ENCODE peak calls at places on chromosome 11, in seven cellular contexts. H is HFFc6, F is fibroblast of villous mesenchyme, U is glutamatergic neuron, E is RWPE1, T is DMS153, G is SW 1271. J is an unnamed sample.

GRCh38 chr11:134581966-134582787 is 170.1 kb upstream of the B3GAT1 start:
- DNase-seq in E (no peak), F (no peak), H (no peak), U (no peak), T (no peak), G (no peak), J (no peak)

GRCh38 chr11:13009921-13010736 is 1.0 kb downstream of the RASSF10 start:
- DNase-seq in U (peak), E (peak), H (no peak), F (no peak), T (peak), G (no peak), J (no peak)

GRCh38 chr11:81658722-81659121 is 1074.9 kb downstream of the FAM181B start:
- DNase-seq in T (no peak), U (no peak), G (no peak), F (peak), H (no peak), E (peak), J (no peak)

GRCh38 chr11:62707277-62707771 is at the start of the genes BSCL2 and GNG3:
- DNase-seq in F (no peak), E (no peak), T (peak), U (peak), G (no peak), H (no peak), J (no peak)

GRCh38 chr11:46298699-46299424 is 21.4 kb downstream of the CREB3L1 start:
- DNase-seq in F (peak), T (no peak), G (no peak), U (no peak), H (peak), E (peak), J (no peak)

GRCh38 chr11:67666676-67667489 is 7.5 kb downstream of the ALDH3B2 start:
- DNase-seq in H (no peak), U (no peak), E (no peak), G (no peak), F (no peak), T (no peak), J (no peak)

GRCh38 chr11:57752954-57753353 is 1.3 kb upstream of the BTBD18 start:
- DNase-seq in E (no peak), F (no peak), H (no peak), T (no peak), U (no peak), G (no peak), J (no peak)

GRCh38 chr11:75773595-75774353 is 5.2 kb downstream of the DGAT2 start:
- DNase-seq in F (no peak), U (no peak), E (no peak), H (no peak), G (no peak), T (no peak), J (no peak)

GRCh38 chr11:70454197-70454767 is 56.0 kb downstream of the CTTN start:
- DNase-seq in G (no peak), F (no peak), T (no peak), H (no peak), U (no peak), E (no peak), J (no peak)

GRCh38 chr11:24181395-24182047 is 315.3 kb upstream of the LUZP2 start:
- DNase-seq in E (no peak), H (no peak), F (no peak), U (no peak), G (no peak), T (no peak), J (no peak)

GRCh38 chr11:19996591-19996990 is 163.7 kb downstream of the DBX1 start:
- DNase-seq in F (no peak), G (no peak), H (no peak), T (no peak), U (no peak), E (no peak), J (no peak)

GRCh38 chr11:2120359-2121100 is 18.7 kb downstream of the IGF2 start:
- DNase-seq in E (no peak), H (no peak), F (no peak), G (no peak), T (no peak), U (peak), J (no peak)

GRCh38 chr11:199004-199581 is 6.2 kb downstream of the SCGB1C1 start:
- DNase-seq in F (no peak), G (no peak), H (no peak), E (no peak), U (no peak), T (no peak), J (no peak)

GRCh38 chr11:86688398-86689179 is 16.2 kb upstream of the ME3 start:
- DNase-seq in H (peak), F (peak), U (no peak), E (no peak), G (no peak), T (no peak), J (no peak)

GRCh38 chr11:35615911-35616900 is 2.1 kb upstream of the FJX1 start:
- DNase-seq in T (peak), U (no peak), G (no peak), E (peak), H (peak), F (peak), J (no peak)

GRCh38 chr11:129375731-129376657 is at the start of gene BARX2:
- DNase-seq in G (peak), U (peak), F (peak), H (peak), E (peak), T (peak), J (peak)

GRCh38 chr11:95289378-95289777 is 58.4 kb upstream of the SESN3 start:
- DNase-seq in E (peak), T (no peak), U (no peak), H (no peak), G (no peak), F (no peak), J (no peak)

GRCh38 chr11:119641991-119642745 is 86.8 kb downstream of the NECTIN1 start:
- DNase-seq in U (no peak), E (peak), T (no peak), H (peak), F (peak), G (no peak), J (peak)

GRCh38 chr11:64206457-64207246 is at the start of gene FERMT3:
- DNase-seq in E (no peak), T (no peak), U (no peak), G (no peak), F (no peak), H (no peak), J (no peak)

GRCh38 chr11:61148016-61148640 is 13.1 kb downstream of the VPS37C start:
- DNase-seq in F (no peak), U (no peak), G (no peak), H (no peak), T (no peak), E (no peak), J (no peak)

GRCh38 chr11:65047581-65048422 is 6.8 kb downstream of the SAC3D1 start:
- DNase-seq in F (no peak), H (no peak), E (no peak), U (no peak), G (no peak), T (no peak), J (no peak)

GRCh38 chr11:23903044-23903704 is 593.7 kb upstream of the LUZP2 start:
- DNase-seq in E (peak), T (no peak), F (peak), U (no peak), H (peak), G (peak), J (no peak)

GRCh38 chr11:78432058-78432515 is 14.5 kb upstream of the GAB2 start:
- DNase-seq in U (peak), G (no peak), E (no peak), T (no peak), F (peak), H (no peak), J (no peak)

J was measured in NCI-H510A.